ENCODE peak calls at places on chromosomes 6 and 20, in five cellular contexts. One of them, this sample, is unnamed.
A peak's percentile ranks its signal among the peaks of the same experiment; 100 is the strongest.

GRCh38 chr6:104527761-104528415 is 331.8 kb downstream of the HACE1 start:
- DNase-seq in cardiac muscle cell: peak; percentile 49
- DNase-seq in IMR-90: no peak
- DNase-seq in aorta: peak; percentile 76
- DNase-seq in vagina: no peak
- DNase-seq in this sample: peak; percentile 68

GRCh38 chr6:47810885-47811284 is 29.1 kb downstream of the OPN5 start:
- DNase-seq in IMR-90: no peak
- DNase-seq in aorta: no peak
- DNase-seq in vagina: no peak
- DNase-seq in cardiac muscle cell: no peak
- DNase-seq in this sample: no peak

GRCh38 chr20:24046905-24047304 is 58.3 kb upstream of the GGTLC1 start:
- DNase-seq in aorta: no peak
- DNase-seq in IMR-90: no peak
- DNase-seq in cardiac muscle cell: no peak
- DNase-seq in vagina: no peak
- DNase-seq in this sample: no peak

GRCh38 chr6:11714116-11714797 is 64.3 kb downstream of the ADTRP start:
- DNase-seq in cardiac muscle cell: no peak
- DNase-seq in IMR-90: no peak
- DNase-seq in aorta: no peak
- DNase-seq in vagina: no peak
- DNase-seq in this sample: no peak

GRCh38 chr6:62623851-62624532 is 338.0 kb upstream of the KHDRBS2 start:
- DNase-seq in vagina: no peak
- DNase-seq in aorta: no peak
- DNase-seq in cardiac muscle cell: no peak
- DNase-seq in IMR-90: no peak
- DNase-seq in this sample: no peak

GRCh38 chr20:61932711-61933480 is 132.8 kb downstream of the TAF4 start:
- DNase-seq in vagina: no peak
- DNase-seq in cardiac muscle cell: no peak
- DNase-seq in aorta: peak; percentile 63
- DNase-seq in IMR-90: no peak
- DNase-seq in this sample: no peak

GRCh38 chr6:157868835-157869234 is 45.8 kb downstream of the SNX9 start:
- DNase-seq in cardiac muscle cell: no peak
- DNase-seq in IMR-90: no peak
- DNase-seq in aorta: no peak
- DNase-seq in vagina: no peak
- DNase-seq in this sample: no peak

GRCh38 chr6:100281471-100281878 is 183.2 kb downstream of the SIM1 start:
- DNase-seq in aorta: no peak
- DNase-seq in cardiac muscle cell: peak; percentile 15
- DNase-seq in vagina: no peak
- DNase-seq in IMR-90: no peak
- DNase-seq in this sample: no peak

GRCh38 chr20:22686097-22686496 is 101.7 kb upstream of the FOXA2 start:
- DNase-seq in aorta: peak; percentile 81
- DNase-seq in IMR-90: peak; percentile 61
- DNase-seq in vagina: no peak
- DNase-seq in cardiac muscle cell: peak; percentile 51
- DNase-seq in this sample: peak; percentile 74

GRCh38 chr6:125984311-125984710 is 2.0 kb upstream of the TRMT11 start:
- DNase-seq in vagina: no peak
- DNase-seq in aorta: no peak
- DNase-seq in cardiac muscle cell: no peak
- DNase-seq in IMR-90: peak; percentile 83
- DNase-seq in this sample: no peak

GRCh38 chr6:70166088-70166958 is 136.6 kb downstream of the COL9A1 start:
- DNase-seq in vagina: no peak
- DNase-seq in cardiac muscle cell: peak; percentile 61
- DNase-seq in IMR-90: peak; percentile 15
- DNase-seq in aorta: no peak
- DNase-seq in this sample: peak; percentile 83

GRCh38 chr20:49270177-49270576 is 7.7 kb downstream of the ZNFX1 start:
- DNase-seq in vagina: no peak
- DNase-seq in IMR-90: peak; percentile 39
- DNase-seq in aorta: no peak
- DNase-seq in cardiac muscle cell: no peak
- DNase-seq in this sample: no peak

GRCh38 chr6:5007531-5007930 is 3.7 kb upstream of the RPP40 start:
- DNase-seq in vagina: no peak
- DNase-seq in IMR-90: no peak
- DNase-seq in aorta: no peak
- DNase-seq in cardiac muscle cell: no peak
- DNase-seq in this sample: no peak

GRCh38 chr6:166313255-166314070 is 5.3 kb upstream of the PRR18 start:
- DNase-seq in aorta: no peak
- DNase-seq in cardiac muscle cell: peak; percentile 73
- DNase-seq in IMR-90: peak; percentile 45
- DNase-seq in vagina: no peak
- DNase-seq in this sample: peak; percentile 56

GRCh38 chr6:82568290-82568993 is 204.8 kb downstream of the TPBG start:
- DNase-seq in cardiac muscle cell: no peak
- DNase-seq in vagina: no peak
- DNase-seq in IMR-90: no peak
- DNase-seq in aorta: no peak
- DNase-seq in this sample: no peak

GRCh38 chr20:55561259-55561658 is 444.1 kb downstream of the CBLN4 start:
- DNase-seq in vagina: no peak
- DNase-seq in IMR-90: no peak
- DNase-seq in cardiac muscle cell: no peak
- DNase-seq in aorta: no peak
- DNase-seq in this sample: no peak

GRCh38 chr6:103783344-103783743 is 1076.4 kb downstream of the HACE1 start:
- DNase-seq in aorta: no peak
- DNase-seq in vagina: no peak
- DNase-seq in IMR-90: no peak
- DNase-seq in cardiac muscle cell: peak; percentile 9
- DNase-seq in this sample: peak; percentile 79

GRCh38 chr20:35796556-35796955 is 24.7 kb downstream of the PHF20 start:
- DNase-seq in IMR-90: peak; percentile 12
- DNase-seq in cardiac muscle cell: no peak
- DNase-seq in aorta: no peak
- DNase-seq in vagina: no peak
- DNase-seq in this sample: no peak

GRCh38 chr6:90413867-90414266 is 117.2 kb upstream of the BACH2 start:
- DNase-seq in aorta: no peak
- DNase-seq in cardiac muscle cell: peak; percentile 77
- DNase-seq in IMR-90: peak; percentile 12
- DNase-seq in vagina: no peak
- DNase-seq in this sample: peak; percentile 68

GRCh38 chr20:37158248-37158647 is 20.9 kb upstream of the RPN2 start:
- DNase-seq in vagina: no peak
- DNase-seq in cardiac muscle cell: no peak
- DNase-seq in IMR-90: no peak
- DNase-seq in aorta: no peak
- DNase-seq in this sample: no peak

GRCh38 chr6:23537828-23538227 is 588.2 kb upstream of the NRSN1 start:
- DNase-seq in IMR-90: no peak
- DNase-seq in vagina: no peak
- DNase-seq in cardiac muscle cell: no peak
- DNase-seq in aorta: no peak
- DNase-seq in this sample: no peak

GRCh38 chr6:31317036-31317435 is 39.9 kb downstream of the HLA-B start:
- DNase-seq in aorta: no peak
- DNase-seq in cardiac muscle cell: no peak
- DNase-seq in IMR-90: no peak
- DNase-seq in vagina: no peak
- DNase-seq in this sample: no peak

GRCh38 chr20:62401331-62401779 is 5.7 kb downstream of the CABLES2 start:
- DNase-seq in vagina: no peak
- DNase-seq in aorta: no peak
- DNase-seq in cardiac muscle cell: peak; percentile 49
- DNase-seq in IMR-90: no peak
- DNase-seq in this sample: no peak

GRCh38 chr20:47400685-47401084 is 44.2 kb upstream of the ZMYND8 start:
- DNase-seq in cardiac muscle cell: no peak
- DNase-seq in vagina: no peak
- DNase-seq in IMR-90: no peak
- DNase-seq in aorta: no peak
- DNase-seq in this sample: peak; percentile 43

GRCh38 chr6:129364037-129364436 is 345.9 kb downstream of the ARHGAP18 start:
- DNase-seq in cardiac muscle cell: no peak
- DNase-seq in vagina: no peak
- DNase-seq in aorta: no peak
- DNase-seq in IMR-90: no peak
- DNase-seq in this sample: no peak

GRCh38 chr20:36645353-36645752 is 643 bp downstream of the SLA2 start:
- DNase-seq in aorta: no peak
- DNase-seq in cardiac muscle cell: no peak
- DNase-seq in vagina: no peak
- DNase-seq in IMR-90: no peak
- DNase-seq in this sample: no peak

GRCh38 chr6:81831274-81831673 is 78.8 kb upstream of the TENT5A start:
- DNase-seq in IMR-90: no peak
- DNase-seq in cardiac muscle cell: no peak
- DNase-seq in vagina: no peak
- DNase-seq in aorta: no peak
- DNase-seq in this sample: no peak

GRCh38 chr6:165647041-165647440 is 16.0 kb downstream of the PDE10A start:
- DNase-seq in IMR-90: no peak
- DNase-seq in cardiac muscle cell: no peak
- DNase-seq in vagina: no peak
- DNase-seq in aorta: no peak
- DNase-seq in this sample: no peak

GRCh38 chr6:99119109-99120031 is 171.6 kb upstream of the FBXL4 start:
- DNase-seq in cardiac muscle cell: peak; percentile 62
- DNase-seq in IMR-90: peak; percentile 39
- DNase-seq in vagina: no peak
- DNase-seq in aorta: no peak
- DNase-seq in this sample: peak; percentile 67

GRCh38 chr20:24698189-24698588 is 228.8 kb downstream of the SYNDIG1 start:
- DNase-seq in vagina: peak; percentile 87
- DNase-seq in aorta: peak; percentile 37
- DNase-seq in IMR-90: no peak
- DNase-seq in cardiac muscle cell: no peak
- DNase-seq in this sample: no peak

GRCh38 chr20:63842258-63842657 is 11.2 kb upstream of the ZBTB46 start:
- DNase-seq in IMR-90: no peak
- DNase-seq in vagina: no peak
- DNase-seq in cardiac muscle cell: no peak
- DNase-seq in aorta: no peak
- DNase-seq in this sample: no peak
- H3K4me1 ChIP-seq in IMR-90: peaks cover 6% of the 10 kb centered on the region
- H3K4me1 ChIP-seq in vagina: peaks cover 21% of the 10 kb centered on the region
- H3K4me1 ChIP-seq in cardiac muscle cell: peaks cover 23% of the 10 kb centered on the region
- H3K4me1 ChIP-seq in aorta: no peaks in the 10 kb centered on the region
- H3K4me1 ChIP-seq in this sample: no peaks in the 10 kb centered on the region

DNA sequence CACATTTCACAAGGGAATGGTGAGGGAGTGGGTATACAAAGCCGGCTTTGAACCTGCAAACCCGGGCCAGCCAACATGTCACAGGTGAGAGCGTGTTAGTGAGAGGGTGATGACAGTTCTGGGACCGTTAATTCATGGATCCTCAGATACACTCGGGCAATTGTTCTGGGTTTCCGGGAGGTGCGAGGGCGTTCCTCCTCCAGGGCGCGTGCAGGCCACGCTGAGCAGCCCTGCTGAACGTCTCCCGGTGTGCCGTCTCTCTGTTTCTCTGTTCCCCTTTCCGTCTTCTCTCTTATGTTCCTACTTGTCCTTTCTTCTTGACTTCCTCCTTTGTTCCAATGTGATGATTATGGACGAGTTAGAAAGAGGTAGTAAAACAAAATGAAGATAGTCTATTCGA is 130.0 kb upstream of the GMDS start:
- DNase-seq in IMR-90: no peak
- DNase-seq in cardiac muscle cell: no peak
- DNase-seq in aorta: no peak
- DNase-seq in vagina: no peak
- DNase-seq in this sample: no peak
- H3K27ac ChIP-seq in IMR-90: no peak overlapping the region
- H3K27ac ChIP-seq in cardiac muscle cell: no peak overlapping the region
- H3K27ac ChIP-seq in aorta: no peak overlapping the region
- H3K27ac ChIP-seq in vagina: no peak overlapping the region
- H3K27ac ChIP-seq in this sample: no peak overlapping the region

GRCh38 chr6:21995318-21995717 is 301.5 kb downstream of the PRL start:
- DNase-seq in aorta: no peak
- DNase-seq in vagina: no peak
- DNase-seq in IMR-90: no peak
- DNase-seq in cardiac muscle cell: no peak
- DNase-seq in this sample: no peak
- H3K4me1 ChIP-seq in aorta: peaks cover 11% of the 10 kb centered on the region
- H3K4me1 ChIP-seq in vagina: no peaks in the 10 kb centered on the region
- H3K4me1 ChIP-seq in IMR-90: peaks cover 9% of the 10 kb centered on the region
- H3K4me1 ChIP-seq in cardiac muscle cell: peaks cover 38% of the 10 kb centered on the region
- H3K4me1 ChIP-seq in this sample: peaks cover 43% of the 10 kb centered on the region

GRCh38 chr6:52534966-52535390 is 41.9 kb downstream of the TRAM2 start:
- DNase-seq in IMR-90: no peak
- DNase-seq in aorta: no peak
- DNase-seq in vagina: no peak
- DNase-seq in cardiac muscle cell: no peak
- DNase-seq in this sample: no peak
- H3K27ac ChIP-seq in IMR-90: peak overlapping the region; percentile 48
- H3K27ac ChIP-seq in aorta: no peak overlapping the region
- H3K27ac ChIP-seq in vagina: no peak overlapping the region
- H3K27ac ChIP-seq in cardiac muscle cell: no peak overlapping the region
- H3K27ac ChIP-seq in this sample: no peak overlapping the region

DNA sequence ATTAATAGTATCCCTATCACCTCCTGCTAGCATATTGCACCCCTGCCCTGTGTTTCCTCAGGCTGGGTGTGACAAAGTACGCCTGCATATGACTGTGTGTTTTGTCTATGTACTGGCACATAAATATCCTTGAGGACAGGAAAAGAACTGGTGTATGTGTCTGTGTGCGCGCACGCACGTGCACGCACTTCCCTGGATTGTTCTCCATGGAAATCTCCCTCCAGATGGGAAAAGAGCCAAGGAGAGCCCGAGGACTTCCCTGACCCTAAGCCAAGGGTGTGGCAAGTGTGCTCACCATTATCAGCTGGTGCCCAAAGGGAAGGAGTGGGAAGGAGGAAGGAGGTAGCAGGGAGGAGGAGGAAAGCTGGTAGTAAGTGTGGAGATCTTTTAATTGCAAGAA is 117.6 kb downstream of the HIVEP2 start:
- DNase-seq in IMR-90: no peak
- DNase-seq in aorta: no peak
- DNase-seq in vagina: no peak
- DNase-seq in cardiac muscle cell: no peak
- DNase-seq in this sample: no peak
- H3K4me1 ChIP-seq in IMR-90: peaks cover 4% of the 10 kb centered on the region
- H3K4me1 ChIP-seq in aorta: no peaks in the 10 kb centered on the region
- H3K4me1 ChIP-seq in vagina: peaks cover 26% of the 10 kb centered on the region
- H3K4me1 ChIP-seq in cardiac muscle cell: peaks cover 27% of the 10 kb centered on the region
- H3K4me1 ChIP-seq in this sample: no peaks in the 10 kb centered on the region

GRCh38 chr6:105898286-105898685 is 187.8 kb upstream of the PRDM1 start:
- DNase-seq in IMR-90: peak; percentile 98
- DNase-seq in aorta: no peak
- DNase-seq in cardiac muscle cell: no peak
- DNase-seq in vagina: no peak
- DNase-seq in this sample: no peak
- H3K27ac ChIP-seq in IMR-90: no peak overlapping the region
- H3K27ac ChIP-seq in aorta: no peak overlapping the region
- H3K27ac ChIP-seq in cardiac muscle cell: no peak overlapping the region
- H3K27ac ChIP-seq in vagina: no peak overlapping the region
- H3K27ac ChIP-seq in this sample: no peak overlapping the region

GRCh38 chr20:50625986-50626677 is 65.2 kb downstream of the RIPOR3 start:
- DNase-seq in cardiac muscle cell: peak; percentile 71
- DNase-seq in aorta: no peak
- DNase-seq in IMR-90: peak; percentile 39
- DNase-seq in vagina: no peak
- DNase-seq in this sample: peak; percentile 63
- H3K4me1 ChIP-seq in cardiac muscle cell: peaks cover 6% of the 10 kb centered on the region
- H3K4me1 ChIP-seq in aorta: no peaks in the 10 kb centered on the region
- H3K4me1 ChIP-seq in IMR-90: peaks cover 5% of the 10 kb centered on the region
- H3K4me1 ChIP-seq in vagina: peaks cover 19% of the 10 kb centered on the region
- H3K4me1 ChIP-seq in this sample: peaks cover 21% of the 10 kb centered on the region

GRCh38 chr6:162636167-162636566 is 91.4 kb downstream of the PRKN start:
- DNase-seq in aorta: no peak
- DNase-seq in cardiac muscle cell: no peak
- DNase-seq in IMR-90: no peak
- DNase-seq in vagina: no peak
- DNase-seq in this sample: no peak
- H3K27ac ChIP-seq in aorta: no peak overlapping the region
- H3K27ac ChIP-seq in cardiac muscle cell: no peak overlapping the region
- H3K27ac ChIP-seq in IMR-90: no peak overlapping the region
- H3K27ac ChIP-seq in vagina: no peak overlapping the region
- H3K27ac ChIP-seq in this sample: no peak overlapping the region

This sample was measured in A673.